ENCODE peak calls at places on chromosomes 13 and 19, in five cellular contexts. U is GM06990, V is thoracic aorta, X is psoas muscle, O is Calu3. J is an unnamed sample.

GRCh38 chr13:98173431-98173921 is 3.6 kb downstream of the RNF113B start:
- DNase-seq in V (no peak), U (no peak), X (no peak), O (no peak), J (no peak)

GRCh38 chr19:14632286-14632685 is 42.4 kb downstream of the ADGRE3 start:
- DNase-seq in O (peak), X (no peak), V (no peak), U (no peak), J (peak)

GRCh38 chr13:24407844-24408243 is 98.5 kb downstream of the C1QTNF9 start:
- DNase-seq in V (no peak), U (no peak), O (no peak), X (no peak), J (no peak)

GRCh38 chr19:35124098-35125060 is 8.8 kb downstream of the FXYD3 start:
- DNase-seq in X (peak), O (peak), U (peak), V (peak), J (peak)

GRCh38 chr13:84362777-84363176 is 480.5 kb upstream of the SLITRK1 start:
- DNase-seq in U (no peak), O (no peak), V (no peak), X (no peak), J (no peak)

GRCh38 chr19:13401388-13401787 is 104.9 kb downstream of the CACNA1A start:
- DNase-seq in U (no peak), O (peak), V (no peak), X (no peak), J (no peak)

GRCh38 chr13:73677041-73677589 is 457.1 kb downstream of the KLF12 start:
- DNase-seq in X (no peak), V (no peak), O (peak), U (no peak), J (no peak)

GRCh38 chr13:112652512-112653458 is 37.1 kb upstream of the ATP11A start:
- DNase-seq in U (no peak), V (no peak), O (no peak), X (no peak), J (no peak)

GRCh38 chr13:36133950-36134349 is 2.8 kb upstream of the DCLK1 start:
- DNase-seq in V (no peak), X (no peak), U (no peak), O (no peak), J (no peak)

GRCh38 chr19:3184847-3185481 is 766 bp upstream of the NCLN start:
- DNase-seq in O (peak), V (peak), X (peak), U (no peak), J (no peak)

GRCh38 chr13:20664304-20664703 is 39.2 kb upstream of the IL17D start:
- DNase-seq in X (no peak), V (no peak), U (no peak), O (no peak), J (no peak)

DNA sequence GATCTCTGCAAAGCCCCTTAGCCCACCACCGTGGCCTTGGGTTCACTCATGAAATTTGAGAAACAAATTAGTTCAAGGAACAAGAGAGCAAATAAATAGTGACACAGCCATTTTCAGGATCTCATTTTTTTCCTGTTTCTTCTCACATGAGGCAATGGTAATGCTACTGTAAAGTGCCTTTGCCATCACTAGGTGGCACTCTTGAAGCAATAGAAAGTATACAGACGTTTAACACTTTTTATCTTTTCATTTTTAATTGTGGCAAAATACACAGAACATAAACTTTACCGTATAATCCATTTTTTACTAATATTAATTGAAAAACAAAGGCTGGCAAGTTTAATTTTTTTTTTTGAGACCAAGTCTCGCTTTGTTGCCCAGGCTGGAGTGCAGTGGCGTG is 76.9 kb upstream of the ZNF835 start:
- DNase-seq in O (no peak), V (no peak), X (no peak), U (no peak), J (no peak)
- TF ChIP-seq CTCF in O (no peak), V (peak), X (peak), U (no peak), J (no peak)

GRCh38 chr19:4543856-4544647 is 4.2 kb upstream of the LRG1 start:
- DNase-seq in X (no peak), V (no peak), U (no peak), O (no peak), J (no peak)

GRCh38 chr19:4550018-4550417 is 9.5 kb downstream of the SEMA6B start:
- DNase-seq in V (no peak), O (no peak), X (no peak), U (no peak), J (no peak)

GRCh38 chr19:4548238-4548584 is 8.4 kb upstream of the LRG1 start:
- DNase-seq in O (no peak), X (no peak), U (no peak), V (no peak), J (no peak)

GRCh38 chr19:4550479-4551050 is 8.9 kb downstream of the SEMA6B start:
- DNase-seq in V (no peak), O (no peak), U (no peak), X (no peak), J (no peak)

DNA sequence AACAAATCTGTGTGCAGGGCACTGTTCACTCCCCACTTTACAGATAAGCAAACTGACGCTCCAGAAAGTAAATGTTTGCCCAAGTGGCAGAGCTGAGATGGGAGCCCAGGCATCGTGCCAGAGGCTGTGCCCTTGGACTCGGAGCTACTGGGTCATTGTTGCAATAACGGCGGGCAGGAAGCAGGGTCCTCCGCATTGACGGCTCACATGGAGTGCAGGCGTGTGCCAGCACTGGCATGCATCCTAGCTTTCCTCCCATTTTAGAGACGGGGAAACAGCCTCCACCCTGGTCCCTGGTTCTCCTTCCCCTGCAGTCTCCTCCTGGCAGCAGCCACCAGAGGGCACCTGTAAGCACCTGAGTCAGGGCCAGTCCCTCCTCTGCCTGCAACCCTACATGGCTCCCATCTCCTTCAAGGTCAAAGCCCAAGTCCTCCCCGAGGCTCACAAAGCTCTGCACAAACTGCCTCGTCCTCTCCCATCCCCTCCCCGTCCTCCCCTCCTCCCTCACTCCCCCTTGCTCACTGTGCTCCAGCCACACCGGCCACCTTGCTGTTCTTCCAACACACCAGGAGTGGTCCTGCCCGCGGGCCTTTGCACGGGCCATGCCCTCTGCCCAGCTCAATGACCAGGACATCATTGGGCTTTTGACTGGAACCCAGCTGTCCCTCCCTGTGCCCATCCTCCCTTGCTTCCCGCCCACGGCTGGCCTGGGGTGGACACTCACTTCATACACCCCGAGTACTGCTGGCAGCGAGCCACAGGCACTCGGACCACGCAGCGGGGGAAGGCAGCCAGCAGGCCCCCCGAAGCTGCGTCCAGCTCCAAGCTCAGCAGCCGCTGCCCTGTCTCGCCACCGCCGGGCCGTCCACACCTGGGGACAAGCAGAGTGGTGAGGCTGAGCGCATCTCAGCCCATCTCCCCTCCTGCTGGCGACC is 7.7 kb upstream of the LRG1 start:
- DNase-seq in O (peak), X (no peak), V (no peak), U (no peak), J (no peak)
- TF ChIP-seq CTCF in O (peak), X (peak), V (no peak), U (peak), J (peak)

GRCh38 chr13:28819748-28820098 is 416 bp upstream of the MTUS2 start:
- DNase-seq in V (no peak), X (no peak), O (peak), U (peak), J (peak)
- TF ChIP-seq CTCF in V (no peak), X (no peak), O (no peak), U (peak), J (peak)

DNA sequence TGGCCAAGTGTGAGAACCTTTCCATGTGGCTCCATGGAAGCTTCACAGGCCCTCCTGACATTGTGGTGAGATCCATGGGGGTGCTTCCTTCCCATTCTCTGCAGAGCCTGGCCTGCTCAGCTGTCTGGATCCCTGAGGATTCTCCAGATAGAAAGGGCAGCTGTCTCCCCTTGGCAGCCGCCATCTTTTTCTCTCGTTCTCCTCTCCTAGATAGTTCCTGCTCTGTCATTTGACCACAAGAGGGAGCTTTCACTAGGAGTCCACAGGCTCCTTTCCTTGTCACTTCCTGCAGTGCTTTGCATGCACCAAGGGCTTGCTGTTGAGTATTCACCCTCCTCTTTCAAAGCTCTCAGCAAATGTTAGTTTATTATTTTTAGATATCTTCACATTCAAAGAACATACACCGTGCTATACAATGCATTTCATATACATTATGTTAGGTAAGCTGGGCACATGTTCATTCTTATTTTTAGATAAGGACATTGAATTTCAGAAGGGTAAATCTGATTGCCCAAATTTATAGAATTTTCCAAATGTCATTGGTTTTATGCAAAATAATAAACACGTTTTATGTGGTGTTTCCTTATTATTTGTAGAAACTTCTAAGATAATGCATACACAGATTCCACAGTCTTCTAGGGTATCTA is 133.2 kb downstream of the FRY start:
- DNase-seq in V (no peak), O (peak), U (peak), X (no peak), J (peak)
- TF ChIP-seq CTCF in V (peak), O (peak), U (peak), X (peak), J (no peak)

GRCh38 chr19:17389288-17389687 is 4.7 kb downstream of the CCDC194 start:
- DNase-seq in O (no peak), U (no peak), V (no peak), X (no peak), J (no peak)

GRCh38 chr19:17393914-17394313 is at the start of gene CCDC194:
- DNase-seq in V (no peak), X (no peak), O (no peak), U (no peak), J (no peak)

GRCh38 chr19:17391371-17392151 is 2.4 kb downstream of the CCDC194 start:
- DNase-seq in V (no peak), U (no peak), X (no peak), O (no peak), J (peak)

GRCh38 chr19:17390665-17391370 is 3.2 kb downstream of the CCDC194 start:
- DNase-seq in X (peak), O (peak), U (peak), V (peak), J (peak)

GRCh38 chr19:17389957-17390664 is 3.9 kb downstream of the CCDC194 start:
- DNase-seq in O (no peak), V (no peak), X (no peak), U (no peak), J (peak)
- TF ChIP-seq CTCF in O (no peak), V (no peak), X (no peak), U (peak), J (peak)

DNA sequence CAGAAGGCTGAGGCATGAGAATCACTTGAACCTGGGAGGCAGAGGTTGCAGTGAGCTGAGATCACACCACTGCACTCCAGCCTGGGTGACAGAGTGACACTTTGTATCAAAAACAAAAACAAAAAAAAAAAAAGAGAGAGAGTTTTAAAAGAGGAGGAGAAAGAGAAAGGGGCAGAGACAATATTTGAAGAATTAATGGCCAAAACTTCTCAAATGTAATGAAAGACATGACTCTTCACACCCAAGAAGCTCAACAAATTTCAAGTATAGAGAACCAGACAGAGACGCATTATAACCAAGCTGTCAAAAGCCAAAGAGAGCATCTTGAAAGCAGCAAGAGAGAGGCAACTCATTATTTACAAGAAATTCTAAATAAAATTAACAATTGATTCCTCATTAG is 36.9 kb upstream of the USP12 start:
- DNase-seq in X (no peak), O (no peak), U (no peak), V (no peak), J (no peak)
- TF ChIP-seq CTCF in X (no peak), O (no peak), U (no peak), V (no peak), J (no peak)

GRCh38 chr13:30713133-30713532 is 22.2 kb upstream of the ALOX5AP start:
- DNase-seq in O (peak), U (no peak), V (no peak), X (no peak), J (no peak)

GRCh38 chr13:30711837-30712236 is 23.5 kb upstream of the ALOX5AP start:
- DNase-seq in V (no peak), X (no peak), U (no peak), O (no peak), J (no peak)

GRCh38 chr13:30708541-30708940 is 26.8 kb upstream of the ALOX5AP start:
- DNase-seq in X (no peak), U (no peak), O (no peak), V (no peak), J (no peak)

GRCh38 chr13:30711375-30711774 is 24.0 kb upstream of the ALOX5AP start:
- DNase-seq in V (no peak), O (no peak), U (no peak), X (no peak), J (no peak)

DNA sequence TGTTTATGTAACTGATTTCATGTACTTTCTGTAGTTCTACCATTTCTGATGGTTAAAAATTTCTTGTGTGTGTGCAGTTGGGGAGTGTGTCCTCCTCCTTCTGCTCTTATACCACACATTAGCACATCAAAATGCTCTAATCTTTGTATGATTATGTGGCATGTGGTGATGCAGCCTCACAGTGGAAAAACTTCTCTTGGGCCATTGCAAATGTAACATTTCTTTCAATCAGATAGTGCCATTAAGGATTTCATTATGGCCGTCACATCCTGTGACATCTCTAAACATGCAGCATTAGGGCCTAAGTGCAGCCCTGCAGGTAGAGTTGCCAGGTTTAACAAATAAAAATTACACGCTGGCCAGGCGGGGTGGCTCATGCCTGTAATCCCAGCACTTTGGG is 24.9 kb upstream of the ALOX5AP start:
- DNase-seq in X (no peak), V (no peak), U (no peak), O (no peak), J (no peak)
- TF ChIP-seq CTCF in X (no peak), V (no peak), U (no peak), O (no peak), J (no peak)

GRCh38 chr19:7799640-7800355 is 30.2 kb upstream of the EVI5L start:
- DNase-seq in U (peak), O (peak), V (peak), X (no peak), J (peak)
- TF ChIP-seq CTCF in U (peak), O (peak), V (peak), X (peak), J (peak)

GRCh38 chr19:16462757-16463250 is 9.0 kb downstream of the EPS15L1 start:
- DNase-seq in V (no peak), U (no peak), X (peak), O (no peak), J (no peak)
- TF ChIP-seq CTCF in V (no peak), U (no peak), X (no peak), O (no peak), J (no peak)